ENCODE peak calls at places on chromosomes 3 and 15, in ten cellular contexts. One of them, this sample, is unnamed.

GRCh38 chr15:47218295-47218694 is 499.0 kb upstream of the SEMA6D start:
- DNase-seq in DMS153: no peak
- DNase-seq in adipocyte: no peak
- DNase-seq in NCI-H1105: no peak
- DNase-seq in fibroblast of lung: peak
- DNase-seq in EH: no peak
- DNase-seq in activated effector memory CD4-positive, alpha-beta T cell treated with anti-CD3 and anti-CD28 coated beads, Interleukin-2, amount 50 U/mL, for 16 hours: no peak
- DNase-seq in B cell: no peak
- DNase-seq in stimulated activated CD8-positive, alpha-beta memory T cell treated with anti-CD3 and anti-CD28 coated beads, Interleukin-4, amount 100 ng/mL, for 1 hour: no peak
- DNase-seq in HepG2: no peak
- DNase-seq in this sample: no peak

GRCh38 chr15:96243701-96244100 is 86.8 kb upstream of the NR2F2 start:
- DNase-seq in DMS153: no peak
- DNase-seq in adipocyte: no peak
- DNase-seq in NCI-H1105: no peak
- DNase-seq in fibroblast of lung: peak
- DNase-seq in EH: peak
- DNase-seq in activated effector memory CD4-positive, alpha-beta T cell treated with anti-CD3 and anti-CD28 coated beads, Interleukin-2, amount 50 U/mL, for 16 hours: no peak
- DNase-seq in B cell: no peak
- DNase-seq in stimulated activated CD8-positive, alpha-beta memory T cell treated with anti-CD3 and anti-CD28 coated beads, Interleukin-4, amount 100 ng/mL, for 1 hour: no peak
- DNase-seq in HepG2: no peak
- DNase-seq in this sample: no peak

GRCh38 chr3:64345351-64345750 is 120.1 kb upstream of the PRICKLE2 start:
- DNase-seq in DMS153: peak
- DNase-seq in adipocyte: peak
- DNase-seq in NCI-H1105: no peak
- DNase-seq in fibroblast of lung: peak
- DNase-seq in EH: peak
- DNase-seq in activated effector memory CD4-positive, alpha-beta T cell treated with anti-CD3 and anti-CD28 coated beads, Interleukin-2, amount 50 U/mL, for 16 hours: no peak
- DNase-seq in B cell: no peak
- DNase-seq in stimulated activated CD8-positive, alpha-beta memory T cell treated with anti-CD3 and anti-CD28 coated beads, Interleukin-4, amount 100 ng/mL, for 1 hour: no peak
- DNase-seq in HepG2: no peak
- DNase-seq in this sample: no peak

GRCh38 chr15:26555898-26556297 is 217.0 kb downstream of the GABRB3 start:
- DNase-seq in DMS153: no peak
- DNase-seq in adipocyte: no peak
- DNase-seq in NCI-H1105: no peak
- DNase-seq in fibroblast of lung: no peak
- DNase-seq in EH: no peak
- DNase-seq in activated effector memory CD4-positive, alpha-beta T cell treated with anti-CD3 and anti-CD28 coated beads, Interleukin-2, amount 50 U/mL, for 16 hours: no peak
- DNase-seq in B cell: no peak
- DNase-seq in stimulated activated CD8-positive, alpha-beta memory T cell treated with anti-CD3 and anti-CD28 coated beads, Interleukin-4, amount 100 ng/mL, for 1 hour: no peak
- DNase-seq in HepG2: no peak
- DNase-seq in this sample: no peak

GRCh38 chr3:142613491-142613890 is 17.3 kb downstream of the PLS1 start:
- DNase-seq in DMS153: no peak
- DNase-seq in adipocyte: no peak
- DNase-seq in NCI-H1105: no peak
- DNase-seq in fibroblast of lung: no peak
- DNase-seq in EH: no peak
- DNase-seq in activated effector memory CD4-positive, alpha-beta T cell treated with anti-CD3 and anti-CD28 coated beads, Interleukin-2, amount 50 U/mL, for 16 hours: no peak
- DNase-seq in B cell: no peak
- DNase-seq in stimulated activated CD8-positive, alpha-beta memory T cell treated with anti-CD3 and anti-CD28 coated beads, Interleukin-4, amount 100 ng/mL, for 1 hour: no peak
- DNase-seq in HepG2: no peak
- DNase-seq in this sample: no peak

GRCh38 chr3:190205739-190206138 is 85.0 kb upstream of the P3H2 start:
- DNase-seq in DMS153: no peak
- DNase-seq in adipocyte: peak
- DNase-seq in NCI-H1105: no peak
- DNase-seq in fibroblast of lung: peak
- DNase-seq in EH: peak
- DNase-seq in activated effector memory CD4-positive, alpha-beta T cell treated with anti-CD3 and anti-CD28 coated beads, Interleukin-2, amount 50 U/mL, for 16 hours: no peak
- DNase-seq in B cell: no peak
- DNase-seq in stimulated activated CD8-positive, alpha-beta memory T cell treated with anti-CD3 and anti-CD28 coated beads, Interleukin-4, amount 100 ng/mL, for 1 hour: no peak
- DNase-seq in HepG2: no peak
- DNase-seq in this sample: no peak

GRCh38 chr3:152574461-152575079 is 260.4 kb upstream of the P2RY1 start:
- DNase-seq in DMS153: peak
- DNase-seq in adipocyte: peak
- DNase-seq in NCI-H1105: peak
- DNase-seq in fibroblast of lung: peak
- DNase-seq in EH: peak
- DNase-seq in activated effector memory CD4-positive, alpha-beta T cell treated with anti-CD3 and anti-CD28 coated beads, Interleukin-2, amount 50 U/mL, for 16 hours: peak
- DNase-seq in B cell: no peak
- DNase-seq in stimulated activated CD8-positive, alpha-beta memory T cell treated with anti-CD3 and anti-CD28 coated beads, Interleukin-4, amount 100 ng/mL, for 1 hour: no peak
- DNase-seq in HepG2: peak
- DNase-seq in this sample: no peak

GRCh38 chr3:126052196-126053058 is 31.5 kb downstream of the SLC41A3 start:
- DNase-seq in DMS153: no peak
- DNase-seq in adipocyte: no peak
- DNase-seq in NCI-H1105: no peak
- DNase-seq in fibroblast of lung: no peak
- DNase-seq in EH: no peak
- DNase-seq in activated effector memory CD4-positive, alpha-beta T cell treated with anti-CD3 and anti-CD28 coated beads, Interleukin-2, amount 50 U/mL, for 16 hours: no peak
- DNase-seq in B cell: no peak
- DNase-seq in stimulated activated CD8-positive, alpha-beta memory T cell treated with anti-CD3 and anti-CD28 coated beads, Interleukin-4, amount 100 ng/mL, for 1 hour: no peak
- DNase-seq in HepG2: no peak
- DNase-seq in this sample: no peak

GRCh38 chr15:48419896-48420295 is 88.7 kb downstream of the DUT start:
- DNase-seq in DMS153: no peak
- DNase-seq in adipocyte: no peak
- DNase-seq in NCI-H1105: no peak
- DNase-seq in fibroblast of lung: no peak
- DNase-seq in EH: peak
- DNase-seq in activated effector memory CD4-positive, alpha-beta T cell treated with anti-CD3 and anti-CD28 coated beads, Interleukin-2, amount 50 U/mL, for 16 hours: no peak
- DNase-seq in B cell: no peak
- DNase-seq in stimulated activated CD8-positive, alpha-beta memory T cell treated with anti-CD3 and anti-CD28 coated beads, Interleukin-4, amount 100 ng/mL, for 1 hour: no peak
- DNase-seq in HepG2: no peak
- DNase-seq in this sample: no peak

GRCh38 chr3:102605146-102605545 is 170.3 kb downstream of the ZPLD1 start:
- DNase-seq in DMS153: no peak
- DNase-seq in adipocyte: no peak
- DNase-seq in NCI-H1105: no peak
- DNase-seq in fibroblast of lung: no peak
- DNase-seq in EH: no peak
- DNase-seq in activated effector memory CD4-positive, alpha-beta T cell treated with anti-CD3 and anti-CD28 coated beads, Interleukin-2, amount 50 U/mL, for 16 hours: no peak
- DNase-seq in B cell: no peak
- DNase-seq in stimulated activated CD8-positive, alpha-beta memory T cell treated with anti-CD3 and anti-CD28 coated beads, Interleukin-4, amount 100 ng/mL, for 1 hour: no peak
- DNase-seq in HepG2: no peak
- DNase-seq in this sample: no peak

GRCh38 chr3:65894679-65895078 is 144.0 kb downstream of the MAGI1 start:
- DNase-seq in DMS153: peak
- DNase-seq in adipocyte: peak
- DNase-seq in NCI-H1105: no peak
- DNase-seq in fibroblast of lung: peak
- DNase-seq in EH: peak
- DNase-seq in activated effector memory CD4-positive, alpha-beta T cell treated with anti-CD3 and anti-CD28 coated beads, Interleukin-2, amount 50 U/mL, for 16 hours: no peak
- DNase-seq in B cell: no peak
- DNase-seq in stimulated activated CD8-positive, alpha-beta memory T cell treated with anti-CD3 and anti-CD28 coated beads, Interleukin-4, amount 100 ng/mL, for 1 hour: no peak
- DNase-seq in HepG2: no peak
- DNase-seq in this sample: no peak

GRCh38 chr3:99474776-99475175 is 163.6 kb upstream of the COL8A1 start:
- DNase-seq in DMS153: no peak
- DNase-seq in adipocyte: no peak
- DNase-seq in NCI-H1105: no peak
- DNase-seq in fibroblast of lung: no peak
- DNase-seq in EH: peak
- DNase-seq in activated effector memory CD4-positive, alpha-beta T cell treated with anti-CD3 and anti-CD28 coated beads, Interleukin-2, amount 50 U/mL, for 16 hours: no peak
- DNase-seq in B cell: no peak
- DNase-seq in stimulated activated CD8-positive, alpha-beta memory T cell treated with anti-CD3 and anti-CD28 coated beads, Interleukin-4, amount 100 ng/mL, for 1 hour: no peak
- DNase-seq in HepG2: no peak
- DNase-seq in this sample: no peak

GRCh38 chr3:190012314-190012782 is 108.3 kb downstream of the P3H2 start:
- DNase-seq in DMS153: no peak
- DNase-seq in adipocyte: peak
- DNase-seq in NCI-H1105: no peak
- DNase-seq in fibroblast of lung: peak
- DNase-seq in EH: peak
- DNase-seq in activated effector memory CD4-positive, alpha-beta T cell treated with anti-CD3 and anti-CD28 coated beads, Interleukin-2, amount 50 U/mL, for 16 hours: no peak
- DNase-seq in B cell: no peak
- DNase-seq in stimulated activated CD8-positive, alpha-beta memory T cell treated with anti-CD3 and anti-CD28 coated beads, Interleukin-4, amount 100 ng/mL, for 1 hour: no peak
- DNase-seq in HepG2: peak
- DNase-seq in this sample: no peak

GRCh38 chr3:168951368-168951767 is 712.1 kb downstream of the MECOM start:
- DNase-seq in DMS153: no peak
- DNase-seq in adipocyte: no peak
- DNase-seq in NCI-H1105: no peak
- DNase-seq in fibroblast of lung: peak
- DNase-seq in EH: no peak
- DNase-seq in activated effector memory CD4-positive, alpha-beta T cell treated with anti-CD3 and anti-CD28 coated beads, Interleukin-2, amount 50 U/mL, for 16 hours: no peak
- DNase-seq in B cell: no peak
- DNase-seq in stimulated activated CD8-positive, alpha-beta memory T cell treated with anti-CD3 and anti-CD28 coated beads, Interleukin-4, amount 100 ng/mL, for 1 hour: no peak
- DNase-seq in HepG2: peak
- DNase-seq in this sample: no peak

GRCh38 chr3:46763178-46763577 is 45.5 kb upstream of the PRSS50 start:
- DNase-seq in DMS153: no peak
- DNase-seq in adipocyte: no peak
- DNase-seq in NCI-H1105: no peak
- DNase-seq in fibroblast of lung: no peak
- DNase-seq in EH: no peak
- DNase-seq in activated effector memory CD4-positive, alpha-beta T cell treated with anti-CD3 and anti-CD28 coated beads, Interleukin-2, amount 50 U/mL, for 16 hours: no peak
- DNase-seq in B cell: no peak
- DNase-seq in stimulated activated CD8-positive, alpha-beta memory T cell treated with anti-CD3 and anti-CD28 coated beads, Interleukin-4, amount 100 ng/mL, for 1 hour: no peak
- DNase-seq in HepG2: no peak
- DNase-seq in this sample: no peak

GRCh38 chr15:69854521-69855171 is 243.1 kb downstream of the TLE3 start:
- DNase-seq in DMS153: no peak
- DNase-seq in adipocyte: peak
- DNase-seq in NCI-H1105: no peak
- DNase-seq in fibroblast of lung: peak
- DNase-seq in EH: peak
- DNase-seq in activated effector memory CD4-positive, alpha-beta T cell treated with anti-CD3 and anti-CD28 coated beads, Interleukin-2, amount 50 U/mL, for 16 hours: no peak
- DNase-seq in B cell: no peak
- DNase-seq in stimulated activated CD8-positive, alpha-beta memory T cell treated with anti-CD3 and anti-CD28 coated beads, Interleukin-4, amount 100 ng/mL, for 1 hour: no peak
- DNase-seq in HepG2: no peak
- DNase-seq in this sample: no peak

GRCh38 chr15:68783226-68784054 is 37.3 kb downstream of the ANP32A start:
- DNase-seq in DMS153: no peak
- DNase-seq in adipocyte: no peak
- DNase-seq in NCI-H1105: no peak
- DNase-seq in fibroblast of lung: no peak
- DNase-seq in EH: peak
- DNase-seq in activated effector memory CD4-positive, alpha-beta T cell treated with anti-CD3 and anti-CD28 coated beads, Interleukin-2, amount 50 U/mL, for 16 hours: peak
- DNase-seq in B cell: peak
- DNase-seq in stimulated activated CD8-positive, alpha-beta memory T cell treated with anti-CD3 and anti-CD28 coated beads, Interleukin-4, amount 100 ng/mL, for 1 hour: peak
- DNase-seq in HepG2: peak
- DNase-seq in this sample: no peak

GRCh38 chr3:171383206-171384018 is 76.8 kb downstream of the TNIK start:
- DNase-seq in DMS153: no peak
- DNase-seq in adipocyte: peak
- DNase-seq in NCI-H1105: no peak
- DNase-seq in fibroblast of lung: peak
- DNase-seq in EH: peak
- DNase-seq in activated effector memory CD4-positive, alpha-beta T cell treated with anti-CD3 and anti-CD28 coated beads, Interleukin-2, amount 50 U/mL, for 16 hours: no peak
- DNase-seq in B cell: no peak
- DNase-seq in stimulated activated CD8-positive, alpha-beta memory T cell treated with anti-CD3 and anti-CD28 coated beads, Interleukin-4, amount 100 ng/mL, for 1 hour: no peak
- DNase-seq in HepG2: no peak
- DNase-seq in this sample: no peak

GRCh38 chr3:49213541-49213943 is 42.1 kb downstream of the KLHDC8B start:
- DNase-seq in DMS153: no peak
- DNase-seq in adipocyte: no peak
- DNase-seq in NCI-H1105: no peak
- DNase-seq in fibroblast of lung: no peak
- DNase-seq in EH: no peak
- DNase-seq in activated effector memory CD4-positive, alpha-beta T cell treated with anti-CD3 and anti-CD28 coated beads, Interleukin-2, amount 50 U/mL, for 16 hours: no peak
- DNase-seq in B cell: no peak
- DNase-seq in stimulated activated CD8-positive, alpha-beta memory T cell treated with anti-CD3 and anti-CD28 coated beads, Interleukin-4, amount 100 ng/mL, for 1 hour: no peak
- DNase-seq in HepG2: no peak
- DNase-seq in this sample: no peak